ENCODE peak calls at places on chromosomes 11 and 22, in eight cellular contexts. One of them, this sample, is unnamed.

GRCh38 chr11:67780056-67780455 is 105.6 kb upstream of the ALDH3B2 start:
- DNase-seq in CD8-positive, alpha-beta T cell: no peak
- DNase-seq in lower lobe of right lung: no peak
- DNase-seq in H9: no peak
- DNase-seq in cardiac muscle cell: peak
- DNase-seq in mammary epithelial cell: no peak
- DNase-seq in PC-3: no peak
- DNase-seq in HCT116: no peak
- DNase-seq in this sample: no peak

GRCh38 chr11:82978422-82979099 is 77.0 kb downstream of the DDIAS start:
- DNase-seq in CD8-positive, alpha-beta T cell: no peak
- DNase-seq in lower lobe of right lung: no peak
- DNase-seq in H9: no peak
- DNase-seq in cardiac muscle cell: peak
- DNase-seq in mammary epithelial cell: peak
- DNase-seq in PC-3: peak
- DNase-seq in HCT116: no peak
- DNase-seq in this sample: peak

GRCh38 chr22:47724751-47725150 is 962.3 kb downstream of the TBC1D22A start:
- DNase-seq in CD8-positive, alpha-beta T cell: no peak
- DNase-seq in lower lobe of right lung: no peak
- DNase-seq in H9: no peak
- DNase-seq in cardiac muscle cell: no peak
- DNase-seq in mammary epithelial cell: no peak
- DNase-seq in PC-3: no peak
- DNase-seq in HCT116: no peak
- DNase-seq in this sample: no peak

GRCh38 chr22:17754233-17754925 is 19.9 kb downstream of the BID start:
- DNase-seq in CD8-positive, alpha-beta T cell: no peak
- DNase-seq in lower lobe of right lung: no peak
- DNase-seq in H9: peak
- DNase-seq in cardiac muscle cell: no peak
- DNase-seq in mammary epithelial cell: no peak
- DNase-seq in PC-3: peak
- DNase-seq in HCT116: no peak
- DNase-seq in this sample: no peak

GRCh38 chr22:29302681-29303465 is 3.6 kb upstream of the GAS2L1 start:
- DNase-seq in CD8-positive, alpha-beta T cell: no peak
- DNase-seq in lower lobe of right lung: no peak
- DNase-seq in H9: peak
- DNase-seq in cardiac muscle cell: peak
- DNase-seq in mammary epithelial cell: no peak
- DNase-seq in PC-3: no peak
- DNase-seq in HCT116: no peak
- DNase-seq in this sample: no peak

GRCh38 chr22:41216984-41217383 is 11.9 kb downstream of the L3MBTL2 start:
- DNase-seq in CD8-positive, alpha-beta T cell: no peak
- DNase-seq in lower lobe of right lung: no peak
- DNase-seq in H9: no peak
- DNase-seq in cardiac muscle cell: peak
- DNase-seq in mammary epithelial cell: no peak
- DNase-seq in PC-3: no peak
- DNase-seq in HCT116: no peak
- DNase-seq in this sample: no peak

GRCh38 chr22:50304528-50305392 is 2.7 kb downstream of the PLXNB2 start:
- DNase-seq in CD8-positive, alpha-beta T cell: no peak
- DNase-seq in lower lobe of right lung: peak
- DNase-seq in H9: no peak
- DNase-seq in cardiac muscle cell: peak
- DNase-seq in mammary epithelial cell: peak
- DNase-seq in PC-3: peak
- DNase-seq in HCT116: no peak
- DNase-seq in this sample: peak

GRCh38 chr11:76209956-76210885 is 3.9 kb upstream of the WNT11 start:
- DNase-seq in CD8-positive, alpha-beta T cell: no peak
- DNase-seq in lower lobe of right lung: peak
- DNase-seq in H9: no peak
- DNase-seq in cardiac muscle cell: peak
- DNase-seq in mammary epithelial cell: peak
- DNase-seq in PC-3: peak
- DNase-seq in HCT116: no peak
- DNase-seq in this sample: peak

GRCh38 chr22:42074846-42075245 is 798 bp downstream of the PHETA2 start:
- DNase-seq in CD8-positive, alpha-beta T cell: no peak
- DNase-seq in lower lobe of right lung: no peak
- DNase-seq in H9: no peak
- DNase-seq in cardiac muscle cell: no peak
- DNase-seq in mammary epithelial cell: no peak
- DNase-seq in PC-3: no peak
- DNase-seq in HCT116: no peak
- DNase-seq in this sample: no peak

GRCh38 chr22:48821346-48822186 is 1006.1 kb downstream of the BRD1 start:
- DNase-seq in CD8-positive, alpha-beta T cell: no peak
- DNase-seq in lower lobe of right lung: no peak
- DNase-seq in H9: no peak
- DNase-seq in cardiac muscle cell: no peak
- DNase-seq in mammary epithelial cell: no peak
- DNase-seq in PC-3: no peak
- DNase-seq in HCT116: no peak
- DNase-seq in this sample: no peak

GRCh38 chr11:107696140-107696539 is 15.7 kb downstream of the SLN start:
- DNase-seq in CD8-positive, alpha-beta T cell: no peak
- DNase-seq in lower lobe of right lung: no peak
- DNase-seq in H9: no peak
- DNase-seq in cardiac muscle cell: peak
- DNase-seq in mammary epithelial cell: peak
- DNase-seq in PC-3: peak
- DNase-seq in HCT116: peak
- DNase-seq in this sample: peak

GRCh38 chr11:48001438-48002021 is 21.2 kb downstream of the PTPRJ start:
- DNase-seq in CD8-positive, alpha-beta T cell: peak
- DNase-seq in lower lobe of right lung: no peak
- DNase-seq in H9: no peak
- DNase-seq in cardiac muscle cell: peak
- DNase-seq in mammary epithelial cell: no peak
- DNase-seq in PC-3: no peak
- DNase-seq in HCT116: no peak
- DNase-seq in this sample: no peak

GRCh38 chr22:49735411-49736311 is 92.0 kb downstream of the BRD1 start:
- DNase-seq in CD8-positive, alpha-beta T cell: no peak
- DNase-seq in lower lobe of right lung: no peak
- DNase-seq in H9: peak
- DNase-seq in cardiac muscle cell: peak
- DNase-seq in mammary epithelial cell: no peak
- DNase-seq in PC-3: peak
- DNase-seq in HCT116: no peak
- DNase-seq in this sample: peak

GRCh38 chr11:77592727-77593126 is 3.0 kb downstream of the AQP11 start:
- DNase-seq in CD8-positive, alpha-beta T cell: no peak
- DNase-seq in lower lobe of right lung: no peak
- DNase-seq in H9: no peak
- DNase-seq in cardiac muscle cell: no peak
- DNase-seq in mammary epithelial cell: no peak
- DNase-seq in PC-3: no peak
- DNase-seq in HCT116: no peak
- DNase-seq in this sample: no peak

GRCh38 chr11:118998822-118999221 is 884 bp downstream of the CENATAC start:
- DNase-seq in CD8-positive, alpha-beta T cell: no peak
- DNase-seq in lower lobe of right lung: no peak
- DNase-seq in H9: peak
- DNase-seq in cardiac muscle cell: peak
- DNase-seq in mammary epithelial cell: peak
- DNase-seq in PC-3: peak
- DNase-seq in HCT116: peak
- DNase-seq in this sample: peak

GRCh38 chr11:8335186-8335585 is 71.5 kb upstream of the LMO1 start:
- DNase-seq in CD8-positive, alpha-beta T cell: no peak
- DNase-seq in lower lobe of right lung: no peak
- DNase-seq in H9: peak
- DNase-seq in cardiac muscle cell: no peak
- DNase-seq in mammary epithelial cell: no peak
- DNase-seq in PC-3: no peak
- DNase-seq in HCT116: no peak
- DNase-seq in this sample: no peak

GRCh38 chr11:115104851-115105453 is 399.3 kb downstream of the CADM1 start:
- DNase-seq in CD8-positive, alpha-beta T cell: no peak
- DNase-seq in lower lobe of right lung: no peak
- DNase-seq in H9: no peak
- DNase-seq in cardiac muscle cell: no peak
- DNase-seq in mammary epithelial cell: no peak
- DNase-seq in PC-3: no peak
- DNase-seq in HCT116: no peak
- DNase-seq in this sample: no peak
- H3K27ac ChIP-seq in CD8-positive, alpha-beta T cell: no peak
- H3K27ac ChIP-seq in lower lobe of right lung: no peak
- H3K27ac ChIP-seq in H9: no peak
- H3K27ac ChIP-seq in cardiac muscle cell: no peak
- H3K27ac ChIP-seq in mammary epithelial cell: no peak
- H3K27ac ChIP-seq in PC-3: no peak
- H3K27ac ChIP-seq in HCT116: no peak
- H3K27ac ChIP-seq in this sample: no peak

DNA sequence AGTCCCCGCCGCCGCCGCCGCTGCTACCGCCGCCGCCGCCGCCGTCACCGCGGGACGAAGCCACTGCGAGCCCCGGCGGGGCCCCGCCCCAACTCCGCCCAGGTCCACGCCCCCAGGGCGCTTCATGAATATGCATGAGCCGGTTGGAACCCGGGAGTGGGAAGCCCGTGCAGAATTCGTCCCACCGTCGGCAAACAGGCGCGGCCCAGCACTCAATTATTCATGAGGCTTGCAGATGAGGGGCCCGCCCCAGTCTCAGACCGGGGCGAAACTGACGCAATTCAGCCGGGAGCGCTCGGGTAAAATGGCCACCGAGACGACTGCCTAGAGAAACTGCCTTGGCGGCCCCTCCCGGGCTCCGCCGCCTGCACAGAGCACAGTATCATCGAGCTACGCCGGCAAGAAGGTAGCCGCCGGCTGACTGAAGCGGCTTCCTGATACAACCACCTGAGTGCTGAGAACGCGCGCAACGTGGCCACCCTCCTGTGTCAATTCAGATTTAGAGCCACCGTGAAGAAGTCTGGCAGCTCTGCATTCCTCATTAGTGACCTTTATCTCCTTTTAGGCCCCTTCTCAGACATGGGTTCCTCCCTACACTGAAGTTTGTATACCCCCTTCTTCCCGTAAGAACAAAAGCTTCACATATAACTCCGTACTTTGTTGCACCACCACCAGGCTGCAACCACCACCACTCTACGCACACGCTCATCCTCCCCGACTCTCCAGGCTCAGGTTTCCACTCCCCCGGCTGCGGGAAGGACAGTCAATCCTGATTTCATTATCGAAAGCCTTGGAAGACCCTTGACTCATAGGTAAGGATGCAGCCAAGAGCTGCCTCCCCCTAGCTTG is at the start of gene TNKS1BP1:
- DNase-seq in CD8-positive, alpha-beta T cell: peak
- DNase-seq in lower lobe of right lung: peak
- DNase-seq in H9: peak
- DNase-seq in cardiac muscle cell: peak
- DNase-seq in mammary epithelial cell: peak
- DNase-seq in PC-3: peak
- DNase-seq in HCT116: peak
- DNase-seq in this sample: peak
- TF ChIP-seq CTCF in CD8-positive, alpha-beta T cell: no peak
- TF ChIP-seq CTCF in lower lobe of right lung: no peak
- TF ChIP-seq CTCF in H9: no peak
- TF ChIP-seq CTCF in cardiac muscle cell: no peak
- TF ChIP-seq CTCF in mammary epithelial cell: no peak
- TF ChIP-seq CTCF in PC-3: no peak
- TF ChIP-seq CTCF in HCT116: no peak
- TF ChIP-seq CTCF in this sample: no peak

DNA sequence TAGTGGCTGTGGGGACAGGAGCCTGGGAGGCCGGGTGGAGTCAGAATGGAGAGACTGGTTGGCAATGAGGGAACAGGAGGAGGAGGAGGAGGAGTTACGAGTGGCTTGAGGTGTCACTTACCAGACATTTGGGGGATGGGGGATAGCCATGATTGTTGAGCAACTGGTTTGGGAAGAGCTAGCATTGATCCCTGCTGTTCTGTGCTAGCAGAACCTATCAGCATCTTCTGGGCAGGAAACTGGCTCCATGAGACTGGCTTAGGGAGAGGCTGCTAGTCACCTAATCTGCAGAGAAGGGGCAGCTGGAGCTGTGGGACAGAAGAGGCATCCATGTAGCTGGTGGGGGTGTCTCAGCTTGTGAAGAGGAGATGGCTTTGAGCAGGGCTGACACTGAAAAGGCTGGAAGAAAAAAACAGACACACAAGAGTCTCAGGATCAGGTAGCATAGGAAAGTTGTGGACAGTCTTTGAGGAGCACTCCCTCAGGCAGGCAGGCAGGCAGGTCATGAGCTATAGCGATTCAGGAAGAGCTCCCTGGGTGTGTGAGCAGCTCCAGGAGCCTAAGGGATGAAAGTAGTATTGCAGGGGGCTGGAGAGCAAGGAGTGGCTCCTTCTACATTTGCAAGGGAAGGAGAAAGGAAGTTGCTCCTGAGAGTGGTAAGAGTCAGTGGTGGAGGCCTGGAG is 22.3 kb downstream of the PIK3IP1 start:
- DNase-seq in CD8-positive, alpha-beta T cell: no peak
- DNase-seq in lower lobe of right lung: no peak
- DNase-seq in H9: peak
- DNase-seq in cardiac muscle cell: no peak
- DNase-seq in mammary epithelial cell: no peak
- DNase-seq in PC-3: no peak
- DNase-seq in HCT116: no peak
- DNase-seq in this sample: no peak
- H3K27ac ChIP-seq in CD8-positive, alpha-beta T cell: no peak
- H3K27ac ChIP-seq in lower lobe of right lung: no peak
- H3K27ac ChIP-seq in H9: peak
- H3K27ac ChIP-seq in cardiac muscle cell: no peak
- H3K27ac ChIP-seq in mammary epithelial cell: no peak
- H3K27ac ChIP-seq in PC-3: no peak
- H3K27ac ChIP-seq in HCT116: no peak
- H3K27ac ChIP-seq in this sample: peak

DNA sequence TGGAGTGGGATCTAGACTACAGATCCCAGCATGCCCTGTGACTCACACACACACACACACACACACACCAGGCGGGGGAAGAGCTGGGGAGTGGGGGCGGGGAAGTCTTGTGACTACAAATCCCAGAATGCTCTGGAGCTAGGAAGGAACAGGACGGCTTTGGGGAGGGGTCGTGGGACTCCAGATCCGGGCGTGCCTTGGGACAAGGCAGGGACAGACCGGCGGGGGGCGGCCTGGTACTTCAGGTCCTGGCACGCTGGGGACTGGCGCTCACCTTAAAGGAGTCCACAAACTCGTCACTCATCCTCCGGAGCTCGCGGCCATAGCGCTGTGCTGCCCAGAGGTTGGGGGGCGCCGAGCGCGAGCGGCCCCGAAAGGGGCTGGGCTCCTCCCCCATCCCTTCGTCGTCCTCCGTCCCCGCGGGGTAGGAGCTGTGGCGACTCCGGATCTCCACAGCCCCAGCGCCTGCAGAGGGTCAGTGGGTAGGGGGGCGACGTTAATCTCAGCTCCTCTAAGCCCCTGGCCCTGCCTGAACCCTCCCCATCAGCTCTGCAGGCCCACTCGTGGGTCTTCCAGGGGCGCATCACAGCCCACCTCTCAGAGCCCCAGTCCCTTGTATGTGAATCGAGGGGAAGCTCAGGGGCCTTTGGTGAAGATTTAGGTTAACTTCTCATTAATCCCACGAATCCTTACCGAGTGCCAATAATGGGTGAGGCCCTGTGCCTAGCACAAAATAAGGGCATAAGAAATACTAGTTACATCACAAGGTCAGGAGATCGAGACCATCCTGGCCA is 12.9 kb downstream of the BAD start:
- DNase-seq in CD8-positive, alpha-beta T cell: peak
- DNase-seq in lower lobe of right lung: peak
- DNase-seq in H9: peak
- DNase-seq in cardiac muscle cell: peak
- DNase-seq in mammary epithelial cell: peak
- DNase-seq in PC-3: peak
- DNase-seq in HCT116: no peak
- DNase-seq in this sample: peak
- TF ChIP-seq CTCF in CD8-positive, alpha-beta T cell: no peak
- TF ChIP-seq CTCF in lower lobe of right lung: peak
- TF ChIP-seq CTCF in H9: peak
- TF ChIP-seq CTCF in cardiac muscle cell: peak
- TF ChIP-seq CTCF in mammary epithelial cell: peak
- TF ChIP-seq CTCF in PC-3: no peak
- TF ChIP-seq CTCF in HCT116: no peak
- TF ChIP-seq CTCF in this sample: no peak